ENCODE peak calls at places on chromosomes 16 and 17, in ten cellular contexts. One of them, this sample, is unnamed.

GRCh38 chr17:76735006-76735405 is 2.1 kb downstream of the SRSF2 start:
- DNase-seq in tibial nerve: no peak
- DNase-seq in GM23338: no peak
- DNase-seq in AG10803: no peak
- DNase-seq in Caco-2: no peak
- DNase-seq in Panc1: no peak
- DNase-seq in adipocyte: peak
- DNase-seq in osteoblast: peak
- DNase-seq in Peyer's patch: no peak
- DNase-seq in aorta: no peak
- DNase-seq in this sample: no peak

GRCh38 chr16:48365030-48365600 is 20.1 kb downstream of the SIAH1 start:
- DNase-seq in tibial nerve: no peak
- DNase-seq in GM23338: no peak
- DNase-seq in AG10803: no peak
- DNase-seq in Caco-2: no peak
- DNase-seq in Panc1: peak
- DNase-seq in adipocyte: peak
- DNase-seq in osteoblast: no peak
- DNase-seq in Peyer's patch: no peak
- DNase-seq in aorta: no peak
- DNase-seq in this sample: no peak

GRCh38 chr17:63442549-63443035 is 3.5 kb downstream of the CYB561 start:
- DNase-seq in tibial nerve: no peak
- DNase-seq in GM23338: no peak
- DNase-seq in AG10803: no peak
- DNase-seq in Caco-2: peak
- DNase-seq in Panc1: no peak
- DNase-seq in adipocyte: no peak
- DNase-seq in osteoblast: peak
- DNase-seq in Peyer's patch: no peak
- DNase-seq in aorta: peak
- DNase-seq in this sample: no peak

GRCh38 chr17:35761601-35762000 is 914 bp downstream of the C17orf50 start:
- DNase-seq in tibial nerve: no peak
- DNase-seq in GM23338: no peak
- DNase-seq in AG10803: no peak
- DNase-seq in Caco-2: no peak
- DNase-seq in Panc1: no peak
- DNase-seq in adipocyte: no peak
- DNase-seq in osteoblast: peak
- DNase-seq in Peyer's patch: no peak
- DNase-seq in aorta: no peak
- DNase-seq in this sample: no peak

GRCh38 chr16:87240211-87241134 is 76.7 kb downstream of the C16orf95 start:
- DNase-seq in tibial nerve: no peak
- DNase-seq in GM23338: no peak
- DNase-seq in AG10803: peak
- DNase-seq in Caco-2: no peak
- DNase-seq in Panc1: no peak
- DNase-seq in adipocyte: peak
- DNase-seq in osteoblast: peak
- DNase-seq in Peyer's patch: no peak
- DNase-seq in aorta: no peak
- DNase-seq in this sample: no peak

GRCh38 chr17:72710185-72710584 is 382.3 kb downstream of the SLC39A11 start:
- DNase-seq in tibial nerve: no peak
- DNase-seq in GM23338: no peak
- DNase-seq in AG10803: no peak
- DNase-seq in Caco-2: no peak
- DNase-seq in Panc1: no peak
- DNase-seq in adipocyte: no peak
- DNase-seq in osteoblast: no peak
- DNase-seq in Peyer's patch: no peak
- DNase-seq in aorta: no peak
- DNase-seq in this sample: no peak

GRCh38 chr16:29697391-29697790 is 18.4 kb downstream of the QPRT start:
- DNase-seq in tibial nerve: no peak
- DNase-seq in GM23338: no peak
- DNase-seq in AG10803: no peak
- DNase-seq in Caco-2: no peak
- DNase-seq in Panc1: no peak
- DNase-seq in adipocyte: no peak
- DNase-seq in osteoblast: no peak
- DNase-seq in Peyer's patch: no peak
- DNase-seq in aorta: no peak
- DNase-seq in this sample: no peak

GRCh38 chr17:63950940-63951907 is 19.1 kb upstream of the CD79B start:
- DNase-seq in tibial nerve: no peak
- DNase-seq in GM23338: peak
- DNase-seq in AG10803: no peak
- DNase-seq in Caco-2: peak
- DNase-seq in Panc1: peak
- DNase-seq in adipocyte: no peak
- DNase-seq in osteoblast: no peak
- DNase-seq in Peyer's patch: peak
- DNase-seq in aorta: no peak
- DNase-seq in this sample: no peak

GRCh38 chr16:53510704-53511070 is 7.7 kb upstream of the AKTIP start:
- DNase-seq in tibial nerve: no peak
- DNase-seq in GM23338: no peak
- DNase-seq in AG10803: no peak
- DNase-seq in Caco-2: peak
- DNase-seq in Panc1: no peak
- DNase-seq in adipocyte: no peak
- DNase-seq in osteoblast: no peak
- DNase-seq in Peyer's patch: no peak
- DNase-seq in aorta: no peak
- DNase-seq in this sample: no peak

GRCh38 chr16:78198299-78198698 is 98.8 kb downstream of the WWOX start:
- DNase-seq in tibial nerve: no peak
- DNase-seq in GM23338: no peak
- DNase-seq in AG10803: no peak
- DNase-seq in Caco-2: no peak
- DNase-seq in Panc1: no peak
- DNase-seq in adipocyte: no peak
- DNase-seq in osteoblast: no peak
- DNase-seq in Peyer's patch: no peak
- DNase-seq in aorta: no peak
- DNase-seq in this sample: no peak

GRCh38 chr16:89826531-89827382 is 1.5 kb upstream of the SPIRE2 start:
- DNase-seq in tibial nerve: no peak
- DNase-seq in GM23338: no peak
- DNase-seq in AG10803: no peak
- DNase-seq in Caco-2: no peak
- DNase-seq in Panc1: no peak
- DNase-seq in adipocyte: no peak
- DNase-seq in osteoblast: no peak
- DNase-seq in Peyer's patch: no peak
- DNase-seq in aorta: no peak
- DNase-seq in this sample: no peak

GRCh38 chr17:2940352-2940751 is 123.1 kb downstream of the OR1D5 start:
- DNase-seq in tibial nerve: no peak
- DNase-seq in GM23338: peak
- DNase-seq in AG10803: no peak
- DNase-seq in Caco-2: no peak
- DNase-seq in Panc1: no peak
- DNase-seq in adipocyte: no peak
- DNase-seq in osteoblast: peak
- DNase-seq in Peyer's patch: no peak
- DNase-seq in aorta: peak
- DNase-seq in this sample: no peak

GRCh38 chr16:53611151-53611802 is 92.4 kb downstream of the RPGRIP1L start:
- DNase-seq in tibial nerve: no peak
- DNase-seq in GM23338: no peak
- DNase-seq in AG10803: no peak
- DNase-seq in Caco-2: peak
- DNase-seq in Panc1: no peak
- DNase-seq in adipocyte: no peak
- DNase-seq in osteoblast: no peak
- DNase-seq in Peyer's patch: no peak
- DNase-seq in aorta: no peak
- DNase-seq in this sample: no peak

DNA sequence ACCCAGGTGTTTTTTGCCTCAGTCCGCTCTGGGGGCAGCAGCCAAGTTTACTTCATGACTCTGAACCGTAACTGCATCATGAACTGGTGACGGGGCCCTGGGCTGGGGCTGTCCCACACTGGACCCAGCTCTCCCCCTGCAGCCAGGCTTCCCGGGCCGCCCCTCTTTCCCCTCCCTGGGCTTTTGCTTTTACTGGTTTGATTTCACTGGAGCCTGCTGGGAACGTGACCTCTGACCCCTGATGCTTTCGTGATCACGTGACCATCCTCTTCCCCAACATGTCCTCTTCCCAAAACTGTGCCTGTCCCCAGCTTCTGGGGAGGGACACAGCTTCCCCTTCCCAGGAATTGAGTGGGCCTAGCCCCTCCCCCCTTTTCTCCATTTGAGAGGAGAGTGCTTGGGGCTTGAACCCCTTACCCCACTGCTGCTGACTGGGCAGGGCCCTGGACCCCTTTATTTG is 2.1 kb upstream of the C17orf107 start:
- DNase-seq in tibial nerve: no peak
- DNase-seq in GM23338: no peak
- DNase-seq in AG10803: no peak
- DNase-seq in Caco-2: no peak
- DNase-seq in Panc1: no peak
- DNase-seq in adipocyte: no peak
- DNase-seq in osteoblast: peak
- DNase-seq in Peyer's patch: no peak
- DNase-seq in aorta: no peak
- DNase-seq in this sample: no peak
- H3K4me3 ChIP-seq in tibial nerve: no peak
- H3K4me3 ChIP-seq in GM23338: no peak
- H3K4me3 ChIP-seq in AG10803: no peak
- H3K4me3 ChIP-seq in Caco-2: no peak
- H3K4me3 ChIP-seq in Panc1: no peak
- H3K4me3 ChIP-seq in adipocyte: no peak
- H3K4me3 ChIP-seq in osteoblast: no peak
- H3K4me3 ChIP-seq in Peyer's patch: no peak
- H3K4me3 ChIP-seq in aorta: no peak
- H3K4me3 ChIP-seq in this sample: no peak

DNA sequence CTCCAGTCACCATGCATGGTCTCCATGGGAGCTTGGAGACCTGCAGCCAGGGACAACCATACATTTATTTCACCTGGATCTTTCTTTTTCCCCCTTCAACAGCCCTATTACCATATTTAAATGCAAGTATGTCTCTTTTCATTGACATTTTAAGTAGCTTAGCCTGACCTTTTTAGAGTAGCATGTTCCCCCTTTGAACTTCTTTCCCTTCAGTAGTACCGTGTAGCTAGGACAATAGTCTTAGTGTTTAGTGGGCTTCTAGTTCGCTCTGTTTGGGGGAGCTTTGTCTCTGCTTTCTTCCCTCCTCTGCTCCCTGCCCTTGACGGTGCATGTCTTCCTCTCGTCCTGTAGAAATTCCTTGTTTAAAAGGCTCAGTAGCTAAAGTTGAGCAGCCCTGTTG is 94.6 kb downstream of the CCDC182 start:
- DNase-seq in tibial nerve: no peak
- DNase-seq in GM23338: peak
- DNase-seq in AG10803: no peak
- DNase-seq in Caco-2: no peak
- DNase-seq in Panc1: no peak
- DNase-seq in adipocyte: no peak
- DNase-seq in osteoblast: peak
- DNase-seq in Peyer's patch: no peak
- DNase-seq in aorta: no peak
- DNase-seq in this sample: no peak
- H3K4me3 ChIP-seq in tibial nerve: no peak
- H3K4me3 ChIP-seq in GM23338: peak
- H3K4me3 ChIP-seq in AG10803: no peak
- H3K4me3 ChIP-seq in Caco-2: no peak
- H3K4me3 ChIP-seq in Panc1: no peak
- H3K4me3 ChIP-seq in adipocyte: no peak
- H3K4me3 ChIP-seq in osteoblast: no peak
- H3K4me3 ChIP-seq in Peyer's patch: no peak
- H3K4me3 ChIP-seq in aorta: no peak
- H3K4me3 ChIP-seq in this sample: no peak

GRCh38 chr16:47143329-47143676 is 442 bp downstream of the NETO2 start:
- DNase-seq in tibial nerve: no peak
- DNase-seq in GM23338: peak
- DNase-seq in AG10803: peak
- DNase-seq in Caco-2: peak
- DNase-seq in Panc1: no peak
- DNase-seq in adipocyte: peak
- DNase-seq in osteoblast: peak
- DNase-seq in Peyer's patch: peak
- DNase-seq in aorta: peak
- DNase-seq in this sample: peak
- H3K4me3 ChIP-seq in tibial nerve: peak
- H3K4me3 ChIP-seq in GM23338: peak
- H3K4me3 ChIP-seq in AG10803: peak
- H3K4me3 ChIP-seq in Caco-2: peak
- H3K4me3 ChIP-seq in Panc1: peak
- H3K4me3 ChIP-seq in adipocyte: peak
- H3K4me3 ChIP-seq in osteoblast: peak
- H3K4me3 ChIP-seq in Peyer's patch: peak
- H3K4me3 ChIP-seq in aorta: peak
- H3K4me3 ChIP-seq in this sample: peak

GRCh38 chr17:81376946-81377733 is 18.1 kb upstream of the BAHCC1 start:
- DNase-seq in tibial nerve: no peak
- DNase-seq in GM23338: no peak
- DNase-seq in AG10803: no peak
- DNase-seq in Caco-2: no peak
- DNase-seq in Panc1: no peak
- DNase-seq in adipocyte: no peak
- DNase-seq in osteoblast: no peak
- DNase-seq in Peyer's patch: no peak
- DNase-seq in aorta: no peak
- DNase-seq in this sample: no peak

GRCh38 chr17:81380682-81381518 is 14.4 kb upstream of the BAHCC1 start:
- DNase-seq in tibial nerve: no peak
- DNase-seq in GM23338: no peak
- DNase-seq in AG10803: no peak
- DNase-seq in Caco-2: no peak
- DNase-seq in Panc1: no peak
- DNase-seq in adipocyte: no peak
- DNase-seq in osteoblast: no peak
- DNase-seq in Peyer's patch: no peak
- DNase-seq in aorta: peak
- DNase-seq in this sample: no peak

GRCh38 chr17:81379523-81379942 is 15.7 kb upstream of the BAHCC1 start:
- DNase-seq in tibial nerve: no peak
- DNase-seq in GM23338: no peak
- DNase-seq in AG10803: no peak
- DNase-seq in Caco-2: peak
- DNase-seq in Panc1: no peak
- DNase-seq in adipocyte: no peak
- DNase-seq in osteoblast: no peak
- DNase-seq in Peyer's patch: peak
- DNase-seq in aorta: peak
- DNase-seq in this sample: no peak

GRCh38 chr17:81380117-81380516 is 15.1 kb upstream of the BAHCC1 start:
- DNase-seq in tibial nerve: no peak
- DNase-seq in GM23338: no peak
- DNase-seq in AG10803: no peak
- DNase-seq in Caco-2: no peak
- DNase-seq in Panc1: no peak
- DNase-seq in adipocyte: no peak
- DNase-seq in osteoblast: no peak
- DNase-seq in Peyer's patch: no peak
- DNase-seq in aorta: peak
- DNase-seq in this sample: no peak

GRCh38 chr17:81378941-81379511 is 16.2 kb upstream of the BAHCC1 start:
- DNase-seq in tibial nerve: no peak
- DNase-seq in GM23338: no peak
- DNase-seq in AG10803: no peak
- DNase-seq in Caco-2: no peak
- DNase-seq in Panc1: no peak
- DNase-seq in adipocyte: no peak
- DNase-seq in osteoblast: no peak
- DNase-seq in Peyer's patch: no peak
- DNase-seq in aorta: peak
- DNase-seq in this sample: no peak
- H3K4me3 ChIP-seq in tibial nerve: no peak
- H3K4me3 ChIP-seq in GM23338: no peak
- H3K4me3 ChIP-seq in AG10803: no peak
- H3K4me3 ChIP-seq in Caco-2: no peak
- H3K4me3 ChIP-seq in Panc1: no peak
- H3K4me3 ChIP-seq in adipocyte: no peak
- H3K4me3 ChIP-seq in osteoblast: no peak
- H3K4me3 ChIP-seq in Peyer's patch: no peak
- H3K4me3 ChIP-seq in aorta: no peak
- H3K4me3 ChIP-seq in this sample: no peak